ENCODE peak calls at places on chromosomes 6 and 20, in nine cellular contexts. R is left ventricle myocardium inferior, L is non-pigmented ciliary epithelial cell, I is HFF-Myc, W is NCI-H187, A is RCC 7860, P is GM12892, B is NCI-H2081, K is GM13977. N is an unnamed sample.

GRCh38 chr6:61200444-61200843 is 1085.6 kb downstream of the KHDRBS2 start:
- DNase-seq in B (no peak), K (no peak), L (no peak), I (no peak), A (no peak), R (no peak), P (no peak), W (no peak), N (no peak)

GRCh38 chr20:26214991-26215390 is 518.3 kb upstream of the ZNF337 start:
- DNase-seq in B (no peak), P (no peak), R (no peak), K (no peak), W (no peak), A (no peak), I (no peak), L (no peak), N (no peak)

GRCh38 chr6:21710908-21711627 is 117.5 kb downstream of the SOX4 start:
- DNase-seq in A (no peak), K (no peak), R (no peak), P (no peak), W (no peak), I (no peak), B (no peak), L (no peak), N (no peak)

GRCh38 chr6:54031194-54031593 is 80.0 kb upstream of the MLIP start:
- DNase-seq in B (no peak), R (no peak), W (no peak), I (no peak), A (no peak), P (no peak), L (no peak), K (no peak), N (no peak)

GRCh38 chr6:47174502-47175023 is 132.4 kb upstream of the ADGRF1 start:
- DNase-seq in A (no peak), L (no peak), I (no peak), W (no peak), B (no peak), P (no peak), R (no peak), K (no peak), N (no peak)

GRCh38 chr6:89471287-89471867 is 38.4 kb downstream of the ANKRD6 start:
- DNase-seq in B (no peak), I (no peak), A (no peak), L (no peak), W (no peak), P (no peak), R (no peak), K (no peak), N (no peak)

GRCh38 chr6:55925292-55925691 is 49.9 kb upstream of the BMP5 start:
- DNase-seq in I (no peak), P (no peak), K (no peak), L (peak; percentile 85), W (no peak), B (no peak), R (no peak), A (peak; percentile 75), N (peak; percentile 82)

GRCh38 chr6:129920103-129920798 is 59.1 kb upstream of the TMEM244 start:
- DNase-seq in A (no peak), I (no peak), L (peak; percentile 34), B (no peak), P (no peak), W (no peak), K (no peak), R (no peak), N (no peak)

GRCh38 chr6:82246802-82247633 is 526 bp downstream of the IBTK start:
- DNase-seq in L (no peak), P (peak; percentile 37), W (peak; percentile 36), I (no peak), B (no peak), K (peak; percentile 45), A (peak; percentile 45), R (peak; percentile 57), N (peak; percentile 45)

GRCh38 chr6:11911535-11911934 is 100.6 kb upstream of the HIVEP1 start:
- DNase-seq in I (no peak), W (no peak), A (no peak), L (no peak), K (no peak), B (no peak), P (no peak), R (no peak), N (no peak)

GRCh38 chr6:163971841-163972838 is 557.6 kb downstream of the QKI start:
- DNase-seq in P (no peak), R (no peak), L (no peak), A (no peak), I (no peak), K (no peak), W (no peak), B (no peak), N (no peak)

GRCh38 chr6:44898296-44898930 is 429.7 kb upstream of the RUNX2 start:
- DNase-seq in I (peak; percentile 71), A (no peak), P (no peak), R (no peak), K (no peak), B (no peak), W (no peak), L (peak; percentile 42), N (peak; percentile 53)

GRCh38 chr6:150741633-150742200 is 123.8 kb upstream of the MTHFD1L start:
- DNase-seq in P (no peak), A (no peak), B (no peak), K (peak; percentile 41), I (no peak), W (no peak), L (no peak), R (no peak), N (no peak)